ENCODE peak calls at places on chromosomes 7 and 10, in four cellular contexts. F is nephron progenitor cell, J is stomach, X is hepatocyte. R is an unnamed sample.

GRCh38 chr10:8498881-8499280 is 444.4 kb downstream of the GATA3 start:
- DNase-seq in X (no peak), F (no peak), J (no peak), R (no peak)

GRCh38 chr7:91883676-91884362 is 3.3 kb upstream of the MTERF1 start:
- DNase-seq in F (no peak), X (no peak), J (no peak), R (no peak)

GRCh38 chr7:28773423-28774129 is 184.6 kb downstream of the TRIL start:
- DNase-seq in F (no peak), X (no peak), J (no peak), R (no peak)

GRCh38 chr10:75633568-75633967 is 202.1 kb downstream of the LRMDA start:
- DNase-seq in F (no peak), J (no peak), X (no peak), R (no peak)

GRCh38 chr10:101219946-101220451 is 9.3 kb downstream of the LBX1 start:
- DNase-seq in F (no peak), X (no peak), J (no peak), R (no peak)

GRCh38 chr7:90459888-90460287 is 9.6 kb upstream of the PTTG1IP2 start:
- DNase-seq in J (no peak), F (no peak), X (no peak), R (no peak)

GRCh38 chr7:55366461-55367138 is 1.5 kb downstream of the LANCL2 start:
- DNase-seq in F (peak), J (no peak), X (no peak), R (peak)

GRCh38 chr7:41915861-41916260 is 213.0 kb upstream of the INHBA start:
- DNase-seq in F (no peak), X (no peak), J (no peak), R (no peak)

GRCh38 chr10:103053659-103054581 is 135.8 kb downstream of the CNNM2 start:
- DNase-seq in J (peak), X (peak), F (peak), R (no peak)

GRCh38 chr10:3898821-3899220 is 113.8 kb upstream of the KLF6 start:
- DNase-seq in F (no peak), J (peak), X (no peak), R (peak)

GRCh38 chr7:152330827-152331226 is 105.0 kb downstream of the KMT2C start:
- DNase-seq in F (no peak), X (no peak), J (no peak), R (no peak)

GRCh38 chr10:73019100-73019499 is 64.5 kb upstream of the PLA2G12B start:
- DNase-seq in F (no peak), X (no peak), J (no peak), R (no peak)

GRCh38 chr10:100886946-100887345 is 25.8 kb upstream of the SLF2 start:
- DNase-seq in F (no peak), J (no peak), X (no peak), R (no peak)

GRCh38 chr10:69759641-69760040 is 42.1 kb upstream of the COL13A1 start:
- DNase-seq in J (no peak), F (no peak), X (no peak), R (no peak)

GRCh38 chr10:110190170-110190569 is 17.2 kb upstream of the MXI1 start:
- DNase-seq in F (no peak), J (no peak), X (no peak), R (no peak)

DNA sequence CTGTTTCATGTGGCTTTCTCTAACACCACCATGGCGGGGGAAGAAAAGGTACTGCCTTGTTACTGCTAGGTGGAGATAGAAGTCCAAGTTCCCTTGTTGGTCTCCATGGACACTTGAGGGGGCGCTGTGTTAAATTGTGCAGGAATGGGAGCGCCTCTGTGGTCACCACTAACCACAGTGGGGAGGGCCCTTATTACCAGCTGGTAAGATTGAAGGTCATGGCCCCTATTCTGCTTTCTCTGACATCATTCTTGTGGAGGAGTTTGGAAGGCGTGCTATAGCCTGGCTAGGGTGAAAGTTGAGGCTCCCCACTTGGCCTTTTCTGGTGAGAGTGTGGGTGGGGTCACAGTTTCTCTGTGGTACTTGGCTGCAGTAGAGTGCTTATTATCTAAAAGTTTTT is 14.9 kb upstream of the MXI1 start:
- DNase-seq in X (no peak), J (no peak), F (no peak), R (no peak)
- TF ChIP-seq CTCF in X (no peak), J (no peak), F (no peak), R (no peak)

GRCh38 chr7:24755096-24755495 is 2.2 kb downstream of the GSDME start:
- DNase-seq in J (no peak), X (no peak), F (no peak), R (no peak)

GRCh38 chr7:24756989-24757798 is at the start of gene GSDME:
- DNase-seq in X (peak), F (peak), J (peak), R (peak)

GRCh38 chr7:24756545-24756988 is 697 bp downstream of the GSDME start:
- DNase-seq in J (no peak), F (no peak), X (peak), R (no peak)

GRCh38 chr7:24755541-24756416 is 1.5 kb downstream of the GSDME start:
- DNase-seq in J (no peak), X (peak), F (no peak), R (no peak)

DNA sequence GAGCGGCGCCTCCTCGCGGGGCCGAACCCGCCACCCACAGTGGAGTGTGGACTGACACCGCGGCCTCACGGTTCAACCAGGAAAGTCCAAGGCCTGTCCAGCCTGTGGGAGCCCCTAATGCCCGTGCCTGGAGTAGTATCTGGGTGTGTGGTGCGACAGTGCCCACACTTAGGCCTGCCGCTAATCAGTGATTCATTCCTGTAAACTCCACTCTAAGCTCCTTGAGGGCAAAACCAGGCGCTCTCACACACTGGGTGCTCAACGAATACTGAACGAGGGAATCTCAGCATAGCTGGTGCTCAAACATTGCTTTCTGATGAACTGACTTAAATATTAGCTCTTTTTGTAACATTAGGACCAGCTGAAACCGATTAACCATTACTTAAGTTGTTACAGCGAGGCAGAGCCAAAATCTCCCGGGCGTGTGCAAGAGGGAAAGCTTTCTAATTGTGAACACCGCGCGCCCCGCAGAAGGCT is 573 bp upstream of the GSDME start:
- DNase-seq in X (peak), J (no peak), F (no peak), R (no peak)
- TF ChIP-seq CTCF in X (peak), J (no peak), F (no peak), R (no peak)

DNA sequence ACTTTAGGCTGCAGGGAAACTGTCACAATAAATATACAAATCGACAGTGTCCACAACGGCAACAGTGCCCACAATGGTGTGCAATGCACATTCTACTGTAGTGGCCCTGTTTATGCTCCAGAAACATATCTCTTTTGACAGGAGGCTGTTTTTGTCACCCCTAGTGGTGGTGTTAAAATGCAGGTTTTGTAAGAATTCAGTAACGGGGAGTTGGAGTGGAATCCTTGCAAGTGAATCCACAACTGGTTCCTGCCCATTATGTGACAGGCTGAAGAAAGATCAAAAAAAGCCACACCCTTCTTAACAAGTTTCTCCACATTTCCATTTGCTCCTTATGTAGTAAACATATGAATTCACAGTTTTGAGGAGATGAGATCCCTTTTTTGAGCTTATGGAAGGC is 58.5 kb downstream of the BEND7 start:
- DNase-seq in X (no peak), F (no peak), J (no peak), R (no peak)
- TF ChIP-seq CTCF in X (no peak), F (no peak), J (no peak), R (no peak)

GRCh38 chr10:54368984-54369383 is 432.0 kb downstream of the PCDH15 start:
- DNase-seq in X (no peak), F (no peak), J (no peak), R (no peak)
- TF ChIP-seq CTCF in X (no peak), F (peak), J (no peak), R (no peak)

GRCh38 chr7:103094102-103094501 is 19.2 kb downstream of the ARMC10 start:
- DNase-seq in X (no peak), J (no peak), F (no peak), R (no peak)
- TF ChIP-seq CTCF in X (peak), J (no peak), F (no peak), R (no peak)

DNA sequence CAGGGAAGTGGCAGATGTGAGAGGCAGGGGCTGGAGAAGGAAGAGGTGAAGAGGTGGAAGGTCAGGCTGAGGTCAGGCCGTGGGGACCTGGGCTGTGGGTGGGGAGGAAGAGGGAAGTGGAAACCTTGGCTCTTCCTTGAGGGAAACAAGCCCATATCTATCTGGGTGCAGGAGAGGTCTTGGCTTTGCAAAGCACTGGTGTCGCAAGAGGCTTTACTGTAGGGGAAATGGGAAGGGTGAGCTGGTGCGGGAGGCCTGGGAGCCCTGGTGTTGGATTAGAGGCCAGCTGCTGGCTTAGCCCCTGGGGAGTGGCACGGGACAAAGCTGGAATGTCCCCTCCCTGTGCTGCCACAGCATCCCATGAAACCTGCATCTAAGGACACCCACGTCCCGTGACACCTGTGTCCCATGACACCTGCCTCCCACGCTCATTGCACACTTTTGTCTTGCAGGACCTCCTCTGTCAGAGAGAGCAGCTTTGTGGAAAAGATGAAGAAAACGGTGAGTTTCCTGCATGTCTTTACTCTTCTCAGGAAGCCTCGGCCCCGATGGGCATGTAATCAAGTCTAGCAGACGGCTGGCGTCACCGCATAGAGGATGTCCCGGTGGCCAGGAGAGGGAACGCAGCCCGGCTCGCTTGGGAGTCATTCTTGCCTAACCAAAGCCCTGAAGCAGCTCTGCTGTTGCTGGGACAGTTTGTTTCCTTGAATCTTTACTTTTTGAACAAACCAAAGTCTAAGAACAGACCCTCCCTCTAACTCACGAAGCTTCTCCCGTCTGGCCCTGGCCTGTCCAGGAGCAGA is 22.2 kb downstream of the TMEM120A start:
- DNase-seq in J (no peak), X (no peak), F (peak), R (no peak)
- TF ChIP-seq CTCF in J (peak), X (no peak), F (peak), R (no peak)

GRCh38 chr7:144656960-144657359 is 178.9 kb downstream of the TPK1 start:
- DNase-seq in X (no peak), J (no peak), F (no peak), R (no peak)
- TF ChIP-seq CTCF in X (no peak), J (no peak), F (no peak), R (no peak)

GRCh38 chr10:74419491-74420466 is 268.8 kb downstream of the ADK start:
- DNase-seq in F (no peak), J (no peak), X (no peak), R (peak)
- TF ChIP-seq CTCF in F (no peak), J (peak), X (peak), R (peak)

DNA sequence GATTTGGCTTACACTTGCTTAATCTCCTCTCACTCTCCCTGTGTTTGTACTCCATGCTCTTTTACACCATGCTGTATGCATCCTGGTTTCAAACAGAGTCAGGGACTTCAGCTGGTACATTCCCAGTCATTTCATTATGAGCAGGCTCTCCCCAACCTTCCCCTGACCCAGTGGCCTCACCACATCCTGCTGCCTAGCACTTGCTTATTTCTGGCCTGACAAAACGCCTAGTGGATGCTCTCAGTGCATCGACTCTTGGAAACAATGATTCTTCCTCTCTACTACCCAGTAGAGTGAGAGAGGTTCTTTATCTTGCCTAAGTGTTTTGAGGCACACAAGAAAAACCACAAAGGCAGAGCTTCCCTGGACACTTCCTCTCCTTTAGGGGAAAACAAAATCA is 63.4 kb downstream of the CAV1 start:
- DNase-seq in J (no peak), X (no peak), F (no peak), R (no peak)
- TF ChIP-seq CTCF in J (no peak), X (no peak), F (no peak), R (no peak)

DNA sequence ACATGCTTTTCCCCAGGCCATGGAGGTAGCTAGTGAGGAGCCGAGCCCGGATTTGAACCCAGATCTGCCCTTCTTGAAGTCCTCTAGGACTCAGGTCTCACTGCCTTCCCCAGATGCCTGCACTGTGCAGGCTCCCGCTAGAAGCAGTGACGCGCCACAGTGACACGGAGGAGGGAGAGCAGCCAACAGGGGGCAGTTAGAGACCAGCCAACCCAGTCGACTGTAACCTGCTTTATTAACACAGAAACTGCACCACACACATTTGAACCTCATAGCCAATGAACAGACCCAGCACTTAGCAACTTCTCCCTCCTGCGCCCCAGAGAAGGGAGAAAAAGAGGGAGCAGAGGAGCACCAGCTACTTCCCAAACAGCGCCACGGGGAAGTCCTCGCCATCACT is 27.4 kb downstream of the PILRA start:
- DNase-seq in X (no peak), J (no peak), F (peak), R (no peak)
- TF ChIP-seq CTCF in X (peak), J (no peak), F (peak), R (no peak)